ENCODE peak calls at places on chromosomes 16 and 17, in five cellular contexts. T, V, J, X and Z are unnamed samples.

GRCh38 chr17:77473615-77474226 is 333.0 kb downstream of the SEC14L1 start:
- DNase-seq in T (no peak), V (no peak), J (no peak), X (no peak), Z (no peak)

GRCh38 chr16:20359997-20360396 is 7.5 kb upstream of the UMOD start:
- DNase-seq in T (no peak), V (peak; percentile 59), J (peak; percentile 15), X (no peak), Z (no peak)

GRCh38 chr16:65202461-65202860 is 80.6 kb upstream of the CDH11 start:
- DNase-seq in T (peak; percentile 79), V (no peak), J (no peak), X (peak; percentile 43), Z (no peak)

GRCh38 chr17:57154896-57155295 is 69.8 kb downstream of the AKAP1 start:
- DNase-seq in T (no peak), V (no peak), J (no peak), X (no peak), Z (no peak)

GRCh38 chr16:4675864-4676786 is 17.2 kb upstream of the NUDT16L1 start:
- DNase-seq in T (no peak), V (no peak), J (no peak), X (no peak), Z (no peak)

GRCh38 chr16:12542818-12543699 is 260.6 kb downstream of the CPPED1 start:
- DNase-seq in T (no peak), V (no peak), J (no peak), X (no peak), Z (no peak)

GRCh38 chr17:6752068-6752909 is 3.6 kb upstream of the XAF1 start:
- DNase-seq in T (peak; percentile 99), V (no peak), J (no peak), X (peak; percentile 100), Z (peak; percentile 6)

GRCh38 chr17:21524211-21524591 is 148.0 kb downstream of the KCNJ12 start:
- DNase-seq in T (peak; percentile 81), V (peak; percentile 8), J (no peak), X (no peak), Z (peak; percentile 68)

GRCh38 chr17:39186481-39187002 is 10.9 kb downstream of the CACNB1 start:
- DNase-seq in T (no peak), V (no peak), J (no peak), X (no peak), Z (no peak)

GRCh38 chr16:78906135-78906534 is 694.4 kb downstream of the MAF start:
- DNase-seq in T (no peak), V (no peak), J (no peak), X (no peak), Z (no peak)

GRCh38 chr16:67961551-67961957 is 6.9 kb downstream of the SLC12A4 start:
- DNase-seq in T (no peak), V (no peak), J (no peak), X (no peak), Z (no peak)

GRCh38 chr16:27202923-27203428 is 350 bp upstream of the KDM8 start:
- DNase-seq in T (no peak), V (no peak), J (peak; percentile 5), X (no peak), Z (no peak)
- H2AFZ ChIP-seq in T (peak overlapping the region; percentile 100), V (no peak overlapping the region), J (peak overlapping the region; percentile 86), X (no peak overlapping the region), Z (peak overlapping the region; percentile 85)

GRCh38 chr17:4790705-4791088 is 1.9 kb downstream of the GLTPD2 start:
- DNase-seq in T (no peak), V (no peak), J (no peak), X (no peak), Z (no peak)

GRCh38 chr17:4789951-4790704 is 1.4 kb downstream of the GLTPD2 start:
- DNase-seq in T (peak; percentile 93), V (peak; percentile 81), J (peak; percentile 83), X (peak; percentile 96), Z (peak; percentile 83)

GRCh38 chr17:4788807-4789700 is at the start of gene GLTPD2:
- DNase-seq in T (no peak), V (peak; percentile 64), J (peak; percentile 29), X (peak; percentile 33), Z (peak; percentile 29)

GRCh38 chr17:4788159-4788806 is 481 bp upstream of the GLTPD2 start:
- DNase-seq in T (no peak), V (no peak), J (no peak), X (no peak), Z (no peak)

GRCh38 chr17:4789701-4789950 is 862 bp downstream of the GLTPD2 start:
- DNase-seq in T (no peak), V (no peak), J (no peak), X (no peak), Z (peak; percentile 74)
- H4K91ac ChIP-seq in T (no peak overlapping the region), V (no peak overlapping the region), J (no peak overlapping the region), X (no peak overlapping the region), Z (peak overlapping the region; percentile 97)

DNA sequence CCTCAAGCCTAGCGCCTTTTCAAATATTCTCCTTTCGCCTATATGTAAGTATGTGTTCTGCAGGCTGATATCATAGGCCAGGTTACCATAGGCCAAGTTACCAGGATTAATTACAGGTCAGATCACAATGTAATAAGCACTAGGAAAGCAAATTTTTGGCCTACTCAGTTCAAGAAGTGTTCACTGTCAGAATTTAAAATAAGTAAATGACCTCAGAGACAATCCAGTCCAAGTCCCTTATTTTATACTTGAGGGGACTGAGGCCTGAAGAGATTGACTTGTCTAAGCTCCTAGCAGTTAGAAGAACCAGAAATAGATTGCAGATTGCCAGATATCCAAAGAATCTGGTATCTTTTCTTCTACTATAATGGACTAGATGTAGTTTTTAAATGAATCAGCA is 6.7 kb downstream of the EME1 start:
- DNase-seq in T (no peak), V (no peak), J (no peak), X (no peak), Z (no peak)
- H3K36me3 ChIP-seq in T (peaks cover 45% of the 10 kb centered on the region), V (peaks cover 32% of the 10 kb centered on the region), J (peaks cover 46% of the 10 kb centered on the region), X (peaks cover 67% of the 10 kb centered on the region), Z (peaks cover 33% of the 10 kb centered on the region)

DNA sequence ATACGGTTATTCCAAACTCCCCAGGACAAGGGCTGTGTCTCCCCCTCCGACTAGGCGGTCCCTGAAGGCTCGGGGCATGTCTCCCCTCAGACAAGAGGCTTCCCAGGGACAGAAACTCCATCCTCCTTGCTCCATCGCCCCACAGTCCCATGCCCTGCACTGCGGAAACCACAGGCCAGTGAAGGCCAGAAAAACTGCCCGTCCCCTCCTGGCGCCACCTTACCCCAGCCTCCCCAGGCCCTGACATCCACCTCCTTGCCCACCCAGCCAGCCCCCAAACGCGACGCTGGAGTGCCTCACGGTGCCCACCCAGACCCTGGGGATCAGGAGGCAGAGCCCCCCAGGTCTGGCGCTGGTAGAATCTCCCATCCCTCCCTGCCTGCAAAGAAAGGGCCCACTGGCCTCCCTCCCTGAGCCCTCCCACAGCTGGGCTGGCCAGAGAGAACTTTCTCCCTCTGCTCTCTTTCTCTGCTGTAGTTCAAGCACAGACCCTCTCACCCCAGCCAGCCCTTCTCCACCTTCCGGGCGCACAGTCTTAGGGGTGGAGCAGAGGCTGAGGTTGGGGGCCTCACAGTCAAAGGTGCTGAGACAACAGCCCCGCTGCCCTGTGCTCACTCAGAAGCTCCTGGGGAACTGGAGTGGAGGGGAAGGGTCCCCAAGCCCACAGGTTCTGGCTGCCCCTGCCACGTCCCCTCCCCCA is 30.7 kb upstream of the KRT17 start:
- DNase-seq in T (no peak), V (no peak), J (no peak), X (no peak), Z (no peak)
- H2AFZ ChIP-seq in T (no peak overlapping the region), V (peak overlapping the region; percentile 37), J (peak overlapping the region; percentile 67), X (no peak overlapping the region), Z (no peak overlapping the region)

GRCh38 chr16:732936-733335 is 6.0 kb downstream of the HAGHL start:
- DNase-seq in T (peak; percentile 21), V (no peak), J (no peak), X (no peak), Z (no peak)
- H4K91ac ChIP-seq in T (no peak overlapping the region), V (no peak overlapping the region), J (no peak overlapping the region), X (no peak overlapping the region), Z (no peak overlapping the region)

DNA sequence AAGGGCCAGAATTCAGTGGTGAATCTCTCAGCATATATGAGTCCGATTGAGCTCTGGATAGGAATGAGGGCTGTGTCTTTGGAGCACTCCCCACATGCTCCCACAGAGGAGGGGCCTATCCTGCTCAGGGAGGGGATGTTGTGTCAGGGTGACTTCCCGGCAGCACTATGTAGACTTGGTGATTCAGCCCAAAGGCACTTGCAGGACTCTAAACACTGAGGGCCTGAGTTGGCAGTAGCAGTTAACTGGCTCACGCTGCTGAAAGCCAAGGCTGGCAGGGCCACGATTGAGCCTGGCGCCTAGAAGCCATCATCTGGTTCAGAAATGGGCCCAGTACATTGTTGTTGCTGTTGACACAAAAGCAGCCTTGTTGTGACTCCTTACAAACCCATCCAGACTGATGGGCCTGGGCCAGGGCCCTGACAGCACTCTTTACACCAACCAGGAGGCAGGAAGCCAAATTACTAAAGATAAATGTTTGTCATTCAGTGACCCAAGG is 31.9 kb downstream of the NMT1 start:
- DNase-seq in T (peak; percentile 99), V (no peak), J (no peak), X (peak; percentile 99), Z (peak; percentile 86)
- H3K36me3 ChIP-seq in T (peaks cover 62% of the 10 kb centered on the region), V (peaks cover 52% of the 10 kb centered on the region), J (peaks cover 52% of the 10 kb centered on the region), X (peaks cover 77% of the 10 kb centered on the region), Z (peaks cover 69% of the 10 kb centered on the region)

GRCh38 chr17:66233023-66233753 is 4.0 kb upstream of the APOH start:
- DNase-seq in T (no peak), V (no peak), J (no peak), X (no peak), Z (no peak)
- H2AFZ ChIP-seq in T (no peak overlapping the region), V (no peak overlapping the region), J (no peak overlapping the region), X (no peak overlapping the region), Z (no peak overlapping the region)

DNA sequence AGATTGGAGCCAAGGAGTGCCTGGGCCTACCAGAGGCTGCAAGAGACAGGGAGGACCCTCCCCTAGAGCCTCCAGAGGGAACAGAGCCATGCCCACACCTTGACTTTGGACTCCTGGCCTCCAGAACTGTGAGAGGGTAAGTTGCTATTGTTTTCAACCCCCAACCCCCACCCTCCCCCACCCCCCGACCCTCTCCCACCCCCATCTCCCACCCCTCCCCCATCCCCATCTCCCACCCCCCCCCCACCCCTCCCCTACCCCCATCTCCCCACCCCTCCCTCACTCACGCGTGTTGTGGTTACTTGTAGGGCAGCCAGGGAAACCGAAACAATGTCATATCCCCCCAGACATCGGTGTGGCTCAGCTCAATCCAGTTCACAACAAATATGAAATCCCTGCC is 2.8 kb upstream of the ZCCHC14 start:
- DNase-seq in T (no peak), V (no peak), J (no peak), X (no peak), Z (no peak)
- H4K91ac ChIP-seq in T (no peak overlapping the region), V (no peak overlapping the region), J (no peak overlapping the region), X (no peak overlapping the region), Z (no peak overlapping the region)